ENCODE peak calls at places on chromosomes 16 and 17, in five cellular contexts. J is fibroblast of lung, X is ovary, Y is tibial artery, W is NCI-H1436. H is an unnamed sample.

GRCh38 chr17:57954421-57955182 is 610 bp downstream of the CUEDC1 start:
- DNase-seq in J (peak), X (peak), Y (peak), W (peak), H (no peak)

GRCh38 chr17:54172654-54173316 is 350.1 kb downstream of the KIF2B start:
- DNase-seq in J (peak), X (no peak), Y (no peak), W (no peak), H (no peak)

GRCh38 chr17:59129814-59130213 is 23.1 kb upstream of the TRIM37 start:
- DNase-seq in J (no peak), X (no peak), Y (no peak), W (no peak), H (no peak)

GRCh38 chr17:57284984-57285646 is 28.8 kb downstream of the MSI2 start:
- DNase-seq in J (no peak), X (peak), Y (no peak), W (no peak), H (no peak)

GRCh38 chr17:81484195-81484979 is 28.2 kb downstream of the ACTG1 start:
- DNase-seq in J (peak), X (peak), Y (peak), W (peak), H (peak)

GRCh38 chr17:32912218-32912897 is 15.6 kb upstream of the TMEM98 start:
- DNase-seq in J (peak), X (peak), Y (peak), W (no peak), H (peak)

GRCh38 chr16:58336332-58337089 is 41.7 kb upstream of the PRSS54 start:
- DNase-seq in J (peak), X (peak), Y (peak), W (peak), H (peak)

GRCh38 chr16:66904846-66905632 is 13.6 kb downstream of the CDH16 start:
- DNase-seq in J (peak), X (peak), Y (peak), W (no peak), H (no peak)

GRCh38 chr16:57504001-57504400 is 17.7 kb upstream of the DOK4 start:
- DNase-seq in J (no peak), X (no peak), Y (no peak), W (peak), H (no peak)

GRCh38 chr17:42247734-42248133 is 28.5 kb downstream of the STAT5B start:
- DNase-seq in J (peak), X (no peak), Y (no peak), W (no peak), H (no peak)

GRCh38 chr17:58310511-58311428 is 17.8 kb downstream of the TSPOAP1 start:
- DNase-seq in J (no peak), X (no peak), Y (peak), W (no peak), H (no peak)

GRCh38 chr17:3974138-3974687 is 10.0 kb upstream of the ATP2A3 start:
- DNase-seq in J (no peak), X (no peak), Y (no peak), W (no peak), H (no peak)

GRCh38 chr17:2194778-2195417 is 108.7 kb downstream of the SMG6 start:
- DNase-seq in J (peak), X (no peak), Y (no peak), W (no peak), H (no peak)

GRCh38 chr16:85057948-85058347 is 30.4 kb downstream of the KIAA0513 start:
- DNase-seq in J (no peak), X (no peak), Y (no peak), W (no peak), H (no peak)

GRCh38 chr17:74712756-74713155 is at the start of gene CD300LF:
- DNase-seq in J (no peak), X (no peak), Y (no peak), W (no peak), H (no peak)

GRCh38 chr16:3017806-3018506 is at the start of gene CLDN6:
- DNase-seq in J (no peak), X (no peak), Y (no peak), W (no peak), H (no peak)

GRCh38 chr17:14304222-14304844 is 3.5 kb downstream of the HS3ST3B1 start:
- DNase-seq in J (no peak), X (no peak), Y (no peak), W (no peak), H (no peak)

GRCh38 chr16:75415169-75415908 is 18.0 kb downstream of the CFDP1 start:
- DNase-seq in J (no peak), X (no peak), Y (no peak), W (no peak), H (no peak)

GRCh38 chr17:63435681-63436522 is 10.2 kb downstream of the CYB561 start:
- DNase-seq in J (no peak), X (no peak), Y (no peak), W (peak), H (no peak)

GRCh38 chr16:7363397-7364053 is 30.9 kb downstream of the RBFOX1 start:
- DNase-seq in J (no peak), X (no peak), Y (no peak), W (no peak), H (no peak)

H was measured in NCI-H774.